ENCODE peak calls at places on chromosomes 12 and 14, in eight cellular contexts. E, I, L, V, Z, U, O and D are unnamed samples.

GRCh38 chr14:67442139-67442906 is 30.4 kb upstream of the PLEK2 start:
- DNase-seq in L (no peak), I (no peak), Z (no peak), V (no peak), E (no peak), U (no peak), O (no peak), D (no peak)

GRCh38 chr12:88638388-88638787 is 58.1 kb upstream of the KITLG start:
- DNase-seq in Z (no peak), L (no peak), I (no peak), U (peak; percentile 29), E (peak; percentile 34), O (no peak), V (no peak), D (no peak)

GRCh38 chr12:8860165-8860961 is 37.9 kb downstream of the A2ML1 start:
- DNase-seq in V (peak; percentile 63), I (peak; percentile 77), L (no peak), Z (peak; percentile 62), E (peak; percentile 67), U (peak; percentile 84), O (no peak), D (peak; percentile 43)

GRCh38 chr12:6627598-6627997 is 8.2 kb downstream of the LPAR5 start:
- DNase-seq in I (no peak), O (no peak), E (no peak), U (no peak), Z (peak; percentile 75), V (no peak), L (no peak), D (no peak)

GRCh38 chr12:12334710-12335040 is 15.4 kb downstream of the MANSC1 start:
- DNase-seq in L (no peak), E (no peak), V (no peak), Z (no peak), O (no peak), I (no peak), U (no peak), D (no peak)

GRCh38 chr14:95685978-95686922 is at the start of gene TCL1B:
- DNase-seq in U (no peak), E (no peak), Z (no peak), I (peak; percentile 33), L (no peak), V (no peak), O (no peak), D (no peak)

GRCh38 chr12:197347-197746 is 16.6 kb downstream of the SLC6A12 start:
- DNase-seq in O (peak; percentile 18), U (no peak), V (no peak), Z (no peak), I (no peak), L (no peak), E (no peak), D (no peak)

GRCh38 chr14:31205681-31206535 is 1.7 kb downstream of the HECTD1 start:
- DNase-seq in L (peak; percentile 7), E (peak; percentile 72), I (no peak), Z (peak; percentile 24), U (peak; percentile 87), V (no peak), O (no peak), D (no peak)

GRCh38 chr14:97298331-97298730 is 501.1 kb downstream of the VRK1 start:
- DNase-seq in O (no peak), Z (no peak), L (no peak), U (no peak), E (no peak), V (no peak), I (peak; percentile 54), D (no peak)

GRCh38 chr14:97298775-97299174 is 501.6 kb downstream of the VRK1 start:
- DNase-seq in E (no peak), I (no peak), U (no peak), Z (no peak), O (no peak), V (no peak), L (no peak), D (no peak)

GRCh38 chr14:97299661-97300060 is 502.5 kb downstream of the VRK1 start:
- DNase-seq in L (no peak), U (no peak), Z (peak; percentile 77), I (peak; percentile 36), V (no peak), O (no peak), E (no peak), D (no peak)

GRCh38 chr14:97306133-97306784 is 509.1 kb downstream of the VRK1 start:
- DNase-seq in U (no peak), V (no peak), Z (peak; percentile 93), L (no peak), E (no peak), O (no peak), I (no peak), D (no peak)

GRCh38 chr14:97301931-97302559 is 504.9 kb downstream of the VRK1 start:
- DNase-seq in U (no peak), O (no peak), L (no peak), Z (peak; percentile 71), I (no peak), V (no peak), E (no peak), D (no peak)
- TF ChIP-seq CTCF in U (no peak), O (no peak), L (no peak), Z (no peak), I (no peak), V (no peak), E (no peak), D (peak; percentile 2)

GRCh38 chr14:51653855-51654548 is 2.3 kb downstream of the FRMD6 start:
- DNase-seq in E (peak; percentile 30), Z (no peak), I (no peak), V (no peak), L (no peak), U (no peak), O (no peak), D (no peak)

GRCh38 chr14:51650721-51651387 is 856 bp upstream of the FRMD6 start:
- DNase-seq in V (peak; percentile 58), E (no peak), Z (peak; percentile 33), L (no peak), O (peak; percentile 64), U (no peak), I (peak; percentile 44), D (no peak)

GRCh38 chr14:51651388-51652167 is at the start of gene FRMD6:
- DNase-seq in O (peak; percentile 94), V (peak; percentile 94), L (no peak), Z (peak; percentile 96), E (peak; percentile 85), I (peak; percentile 87), U (peak; percentile 93), D (peak; percentile 96)

GRCh38 chr14:51653096-51653814 is 1.5 kb downstream of the FRMD6 start:
- DNase-seq in U (peak; percentile 88), Z (peak; percentile 23), L (no peak), O (no peak), V (no peak), E (peak; percentile 91), I (no peak), D (peak; percentile 20)

DNA sequence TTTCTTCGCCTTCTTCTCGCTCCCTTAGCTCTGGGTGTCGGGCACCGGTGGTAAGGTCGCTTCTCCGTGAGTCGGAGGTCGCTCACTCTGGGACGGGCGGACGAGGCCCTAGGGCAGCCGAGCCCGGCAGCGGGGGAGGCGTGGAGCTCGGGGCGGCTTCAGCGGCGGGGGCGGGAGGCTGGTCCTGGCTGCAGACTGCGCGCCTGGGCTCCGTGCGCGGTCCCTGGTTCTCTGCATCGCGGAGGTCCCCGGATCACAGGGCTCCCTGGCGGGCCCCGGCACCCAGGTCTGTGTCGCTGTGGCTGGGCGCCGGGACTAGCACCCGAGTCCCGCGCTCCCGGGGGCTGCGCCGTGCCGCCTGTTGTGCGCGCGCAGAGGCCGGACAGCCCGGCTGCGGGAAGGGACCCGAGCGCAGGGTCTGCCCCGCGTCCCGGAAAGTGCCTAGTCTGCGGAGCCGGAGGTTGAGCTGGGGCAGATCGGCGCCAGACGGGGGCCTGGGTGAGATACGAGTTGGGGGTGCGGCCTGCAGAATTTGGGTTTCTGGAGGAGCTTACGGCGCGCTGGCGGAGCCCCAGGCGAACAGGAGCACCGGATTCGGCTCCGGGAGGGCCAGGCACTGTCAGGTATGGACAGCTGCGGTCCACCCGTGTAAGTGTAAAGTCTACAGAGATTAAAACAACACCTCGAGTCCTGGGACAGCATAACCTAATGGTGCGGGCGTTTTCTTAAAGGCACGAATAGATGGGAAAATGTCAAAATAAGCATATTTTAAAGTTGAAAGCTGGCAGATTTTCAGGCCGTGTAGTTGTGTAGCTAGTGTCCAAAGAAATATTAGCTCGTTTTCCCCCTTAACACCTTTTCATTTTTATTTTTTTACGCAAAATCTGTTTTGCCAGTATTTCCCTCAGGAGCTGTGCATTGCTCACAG is 722 bp downstream of the FRMD6 start:
- DNase-seq in I (peak; percentile 71), O (peak; percentile 74), L (no peak), U (no peak), E (no peak), V (peak; percentile 68), Z (no peak), D (peak; percentile 54)
- TF ChIP-seq CTCF in I (no peak), O (no peak), L (no peak), U (no peak), E (no peak), V (no peak), Z (no peak), D (no peak)

DNA sequence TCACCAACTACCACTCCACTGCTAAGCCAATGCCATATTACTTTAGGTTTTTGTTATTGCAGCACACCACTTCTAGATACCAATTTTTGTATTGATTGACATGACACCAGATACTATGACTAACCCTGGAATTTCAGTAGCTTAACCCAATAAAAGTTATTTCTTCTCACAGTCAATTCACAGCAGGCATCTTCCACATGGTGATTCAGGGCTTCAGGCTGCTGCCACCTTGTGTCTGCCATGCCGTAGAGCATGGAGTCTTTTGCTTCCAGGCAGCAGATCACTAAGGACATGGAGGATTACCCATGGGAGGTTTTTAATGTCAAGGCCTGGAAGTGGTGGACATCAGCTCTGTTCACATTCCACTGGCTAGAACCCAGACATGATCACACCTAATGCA is 56.4 kb upstream of the LTA4H start:
- DNase-seq in U (peak; percentile 20), V (no peak), O (no peak), I (no peak), E (no peak), Z (no peak), L (no peak), D (no peak)
- TF ChIP-seq CTCF in U (peak; percentile 32), V (no peak), O (no peak), I (no peak), E (no peak), Z (no peak), L (no peak), D (no peak)

GRCh38 chr14:55349565-55349964 is 62.1 kb downstream of the ATG14 start:
- DNase-seq in E (no peak), U (no peak), I (no peak), Z (peak; percentile 42), V (no peak), L (no peak), O (no peak), D (no peak)

GRCh38 chr14:55348766-55349453 is 62.7 kb downstream of the ATG14 start:
- DNase-seq in U (no peak), O (no peak), L (no peak), Z (peak; percentile 47), E (no peak), I (no peak), V (no peak), D (no peak)

GRCh38 chr14:55352201-55352600 is 59.4 kb downstream of the ATG14 start:
- DNase-seq in E (no peak), V (no peak), U (no peak), O (no peak), I (no peak), Z (no peak), L (no peak), D (no peak)

GRCh38 chr14:55351111-55351510 is 60.5 kb downstream of the ATG14 start:
- DNase-seq in L (no peak), I (no peak), Z (no peak), U (no peak), O (no peak), V (no peak), E (no peak), D (no peak)

DNA sequence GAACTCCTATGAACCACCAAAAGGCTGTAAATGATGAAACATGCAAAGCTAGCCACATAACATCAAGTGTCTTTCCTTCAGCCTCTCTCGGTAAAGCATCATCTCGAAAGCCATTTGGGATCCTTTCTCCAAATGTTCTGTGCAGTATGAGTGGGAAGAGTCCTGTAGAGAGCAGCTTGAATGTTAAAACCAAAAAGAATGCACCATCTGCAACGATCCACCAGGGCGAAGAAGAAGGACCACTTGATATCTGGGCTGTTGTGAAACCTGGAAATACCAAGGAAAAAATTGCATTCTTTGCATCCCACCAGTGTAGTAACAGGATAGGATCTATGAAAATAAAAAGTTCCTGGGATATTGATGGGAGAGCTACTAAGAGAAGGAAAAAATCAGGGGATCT is 61.2 kb downstream of the ATG14 start:
- DNase-seq in U (no peak), Z (no peak), O (no peak), E (peak; percentile 11), L (no peak), I (no peak), V (no peak), D (no peak)
- TF ChIP-seq CTCF in U (peak; percentile 5), Z (no peak), O (no peak), E (no peak), L (no peak), I (no peak), V (no peak), D (no peak)